ENCODE peak calls at places on chromosome 3, in nine cellular contexts. One of them, this sample, is unnamed.

GRCh38 chr3:63562323-63562722 is 90.2 kb upstream of the SNTN start:
- ATAC-seq in HCT116: no peak
- ATAC-seq in IMR-90: no peak
- ATAC-seq in body of pancreas: no peak
- ATAC-seq in right lobe of liver: no peak
- ATAC-seq in heart left ventricle: no peak
- ATAC-seq in A549: no peak
- ATAC-seq in HepG2: no peak
- ATAC-seq in gastrocnemius medialis: no peak
- ATAC-seq in this sample: no peak

GRCh38 chr3:55180936-55181535 is 253.2 kb upstream of the LRTM1 start:
- ATAC-seq in right lobe of liver: peak; percentile 36
- ATAC-seq in A549: no peak
- ATAC-seq in heart left ventricle: no peak
- ATAC-seq in IMR-90: no peak
- ATAC-seq in HepG2: no peak
- ATAC-seq in body of pancreas: no peak
- ATAC-seq in HCT116: no peak
- ATAC-seq in gastrocnemius medialis: no peak
- ATAC-seq in this sample: no peak

GRCh38 chr3:45704544-45704943 is 15.3 kb downstream of the SACM1L start:
- ATAC-seq in right lobe of liver: no peak
- ATAC-seq in heart left ventricle: no peak
- ATAC-seq in HCT116: no peak
- ATAC-seq in IMR-90: no peak
- ATAC-seq in HepG2: no peak
- ATAC-seq in body of pancreas: no peak
- ATAC-seq in gastrocnemius medialis: no peak
- ATAC-seq in A549: no peak
- ATAC-seq in this sample: no peak

GRCh38 chr3:118884748-118885206 is 149.9 kb downstream of the IGSF11 start:
- ATAC-seq in right lobe of liver: peak; percentile 90
- ATAC-seq in heart left ventricle: peak; percentile 90
- ATAC-seq in gastrocnemius medialis: peak; percentile 76
- ATAC-seq in IMR-90: peak; percentile 93
- ATAC-seq in A549: peak; percentile 88
- ATAC-seq in HepG2: peak; percentile 96
- ATAC-seq in body of pancreas: peak; percentile 84
- ATAC-seq in HCT116: peak; percentile 88
- ATAC-seq in this sample: peak; percentile 70

GRCh38 chr3:8579943-8580342 is 64.7 kb downstream of the SSUH2 start:
- ATAC-seq in right lobe of liver: no peak
- ATAC-seq in body of pancreas: no peak
- ATAC-seq in IMR-90: no peak
- ATAC-seq in gastrocnemius medialis: no peak
- ATAC-seq in heart left ventricle: no peak
- ATAC-seq in A549: no peak
- ATAC-seq in HCT116: no peak
- ATAC-seq in HepG2: no peak
- ATAC-seq in this sample: no peak

GRCh38 chr3:186458306-186459107 is 85.7 kb downstream of the CRYGS start:
- ATAC-seq in HepG2: no peak
- ATAC-seq in heart left ventricle: no peak
- ATAC-seq in right lobe of liver: no peak
- ATAC-seq in body of pancreas: no peak
- ATAC-seq in IMR-90: peak; percentile 35
- ATAC-seq in A549: no peak
- ATAC-seq in gastrocnemius medialis: no peak
- ATAC-seq in HCT116: no peak
- ATAC-seq in this sample: no peak

GRCh38 chr3:168117059-168117458 is 21.3 kb upstream of the GOLIM4 start:
- ATAC-seq in body of pancreas: no peak
- ATAC-seq in HCT116: no peak
- ATAC-seq in gastrocnemius medialis: no peak
- ATAC-seq in heart left ventricle: no peak
- ATAC-seq in HepG2: no peak
- ATAC-seq in IMR-90: peak; percentile 35
- ATAC-seq in right lobe of liver: no peak
- ATAC-seq in A549: no peak
- ATAC-seq in this sample: no peak

GRCh38 chr3:31166249-31166885 is 271.9 kb upstream of the GADL1 start:
- ATAC-seq in IMR-90: peak; percentile 77
- ATAC-seq in HepG2: no peak
- ATAC-seq in body of pancreas: no peak
- ATAC-seq in heart left ventricle: no peak
- ATAC-seq in HCT116: no peak
- ATAC-seq in right lobe of liver: no peak
- ATAC-seq in gastrocnemius medialis: no peak
- ATAC-seq in A549: peak; percentile 47
- ATAC-seq in this sample: no peak

GRCh38 chr3:12591456-12591855 is 34.6 kb downstream of the MKRN2 start:
- ATAC-seq in heart left ventricle: no peak
- ATAC-seq in gastrocnemius medialis: no peak
- ATAC-seq in HCT116: no peak
- ATAC-seq in HepG2: no peak
- ATAC-seq in right lobe of liver: no peak
- ATAC-seq in A549: no peak
- ATAC-seq in IMR-90: no peak
- ATAC-seq in body of pancreas: no peak
- ATAC-seq in this sample: no peak

GRCh38 chr3:61141697-61142096 is 109.6 kb downstream of the FHIT start:
- ATAC-seq in A549: no peak
- ATAC-seq in gastrocnemius medialis: no peak
- ATAC-seq in HCT116: no peak
- ATAC-seq in right lobe of liver: no peak
- ATAC-seq in IMR-90: no peak
- ATAC-seq in HepG2: no peak
- ATAC-seq in heart left ventricle: no peak
- ATAC-seq in body of pancreas: no peak
- ATAC-seq in this sample: no peak

GRCh38 chr3:4656059-4656458 is 162.9 kb downstream of the ITPR1 start:
- ATAC-seq in HepG2: peak; percentile 97
- ATAC-seq in heart left ventricle: peak; percentile 92
- ATAC-seq in IMR-90: peak; percentile 98
- ATAC-seq in body of pancreas: peak; percentile 87
- ATAC-seq in A549: peak; percentile 98
- ATAC-seq in gastrocnemius medialis: peak; percentile 81
- ATAC-seq in right lobe of liver: peak; percentile 90
- ATAC-seq in HCT116: peak; percentile 99
- ATAC-seq in this sample: peak; percentile 80

GRCh38 chr3:36486009-36486408 is 105.7 kb downstream of the STAC start:
- ATAC-seq in HepG2: no peak
- ATAC-seq in IMR-90: no peak
- ATAC-seq in heart left ventricle: no peak
- ATAC-seq in body of pancreas: no peak
- ATAC-seq in gastrocnemius medialis: no peak
- ATAC-seq in HCT116: no peak
- ATAC-seq in A549: no peak
- ATAC-seq in right lobe of liver: no peak
- ATAC-seq in this sample: no peak
- TF ChIP-seq POLR2A in HepG2: no peak
- TF ChIP-seq POLR2A in IMR-90: no peak
- TF ChIP-seq POLR2A in heart left ventricle: no peak
- TF ChIP-seq POLR2A in body of pancreas: no peak
- TF ChIP-seq POLR2A in gastrocnemius medialis: no peak
- TF ChIP-seq POLR2A in HCT116: no peak
- TF ChIP-seq POLR2A in A549: no peak
- TF ChIP-seq POLR2A in right lobe of liver: no peak
- TF ChIP-seq POLR2A in this sample: no peak

GRCh38 chr3:150673966-150674365 is 29.8 kb downstream of the ERICH6 start:
- ATAC-seq in gastrocnemius medialis: no peak
- ATAC-seq in HepG2: no peak
- ATAC-seq in IMR-90: no peak
- ATAC-seq in body of pancreas: no peak
- ATAC-seq in heart left ventricle: no peak
- ATAC-seq in HCT116: no peak
- ATAC-seq in A549: no peak
- ATAC-seq in right lobe of liver: no peak
- ATAC-seq in this sample: no peak

GRCh38 chr3:150680562-150680961 is 23.2 kb downstream of the ERICH6 start:
- ATAC-seq in body of pancreas: no peak
- ATAC-seq in HCT116: no peak
- ATAC-seq in right lobe of liver: no peak
- ATAC-seq in IMR-90: no peak
- ATAC-seq in HepG2: no peak
- ATAC-seq in gastrocnemius medialis: no peak
- ATAC-seq in A549: no peak
- ATAC-seq in heart left ventricle: no peak
- ATAC-seq in this sample: no peak

GRCh38 chr3:150681037-150681436 is 22.7 kb downstream of the ERICH6 start:
- ATAC-seq in right lobe of liver: no peak
- ATAC-seq in gastrocnemius medialis: no peak
- ATAC-seq in HepG2: no peak
- ATAC-seq in HCT116: no peak
- ATAC-seq in A549: no peak
- ATAC-seq in heart left ventricle: no peak
- ATAC-seq in IMR-90: no peak
- ATAC-seq in body of pancreas: no peak
- ATAC-seq in this sample: no peak

GRCh38 chr3:150675587-150675986 is 28.1 kb downstream of the ERICH6 start:
- ATAC-seq in IMR-90: no peak
- ATAC-seq in A549: no peak
- ATAC-seq in right lobe of liver: no peak
- ATAC-seq in HepG2: no peak
- ATAC-seq in body of pancreas: no peak
- ATAC-seq in heart left ventricle: no peak
- ATAC-seq in HCT116: no peak
- ATAC-seq in gastrocnemius medialis: no peak
- ATAC-seq in this sample: no peak
- TF ChIP-seq POLR2A in IMR-90: no peak
- TF ChIP-seq POLR2A in A549: no peak
- TF ChIP-seq POLR2A in right lobe of liver: no peak
- TF ChIP-seq POLR2A in HepG2: no peak
- TF ChIP-seq POLR2A in body of pancreas: no peak
- TF ChIP-seq POLR2A in heart left ventricle: no peak
- TF ChIP-seq POLR2A in HCT116: no peak
- TF ChIP-seq POLR2A in gastrocnemius medialis: no peak
- TF ChIP-seq POLR2A in this sample: no peak

GRCh38 chr3:59922226-59922625 is 872.4 kb upstream of the CFAP20DC start:
- ATAC-seq in A549: no peak
- ATAC-seq in IMR-90: no peak
- ATAC-seq in gastrocnemius medialis: no peak
- ATAC-seq in HepG2: no peak
- ATAC-seq in HCT116: no peak
- ATAC-seq in body of pancreas: no peak
- ATAC-seq in heart left ventricle: no peak
- ATAC-seq in right lobe of liver: no peak
- ATAC-seq in this sample: no peak
- TF ChIP-seq POLR2A in A549: no peak
- TF ChIP-seq POLR2A in IMR-90: no peak
- TF ChIP-seq POLR2A in gastrocnemius medialis: no peak
- TF ChIP-seq POLR2A in HepG2: no peak
- TF ChIP-seq POLR2A in HCT116: no peak
- TF ChIP-seq POLR2A in body of pancreas: no peak
- TF ChIP-seq POLR2A in heart left ventricle: no peak
- TF ChIP-seq POLR2A in right lobe of liver: no peak
- TF ChIP-seq POLR2A in this sample: no peak

GRCh38 chr3:128619146-128619890 is 31.3 kb downstream of the RPN1 start:
- ATAC-seq in HepG2: no peak
- ATAC-seq in IMR-90: peak; percentile 37
- ATAC-seq in gastrocnemius medialis: no peak
- ATAC-seq in right lobe of liver: no peak
- ATAC-seq in A549: peak; percentile 32
- ATAC-seq in heart left ventricle: no peak
- ATAC-seq in body of pancreas: no peak
- ATAC-seq in HCT116: no peak
- ATAC-seq in this sample: no peak
- TF ChIP-seq POLR2A in HepG2: no peak
- TF ChIP-seq POLR2A in IMR-90: no peak
- TF ChIP-seq POLR2A in gastrocnemius medialis: no peak
- TF ChIP-seq POLR2A in right lobe of liver: no peak
- TF ChIP-seq POLR2A in A549: no peak
- TF ChIP-seq POLR2A in heart left ventricle: no peak
- TF ChIP-seq POLR2A in body of pancreas: no peak
- TF ChIP-seq POLR2A in HCT116: no peak
- TF ChIP-seq POLR2A in this sample: no peak

GRCh38 chr3:104519068-104519467 is 847.6 kb upstream of the ALCAM start:
- ATAC-seq in right lobe of liver: no peak
- ATAC-seq in gastrocnemius medialis: no peak
- ATAC-seq in A549: no peak
- ATAC-seq in body of pancreas: no peak
- ATAC-seq in IMR-90: no peak
- ATAC-seq in heart left ventricle: no peak
- ATAC-seq in HCT116: no peak
- ATAC-seq in HepG2: no peak
- ATAC-seq in this sample: no peak

GRCh38 chr3:104523136-104523535 is 843.6 kb upstream of the ALCAM start:
- ATAC-seq in gastrocnemius medialis: no peak
- ATAC-seq in heart left ventricle: no peak
- ATAC-seq in right lobe of liver: no peak
- ATAC-seq in HCT116: no peak
- ATAC-seq in HepG2: no peak
- ATAC-seq in A549: no peak
- ATAC-seq in IMR-90: no peak
- ATAC-seq in body of pancreas: no peak
- ATAC-seq in this sample: no peak

GRCh38 chr3:104521606-104522336 is 844.9 kb upstream of the ALCAM start:
- ATAC-seq in HCT116: no peak
- ATAC-seq in HepG2: no peak
- ATAC-seq in heart left ventricle: no peak
- ATAC-seq in right lobe of liver: no peak
- ATAC-seq in gastrocnemius medialis: no peak
- ATAC-seq in body of pancreas: no peak
- ATAC-seq in IMR-90: no peak
- ATAC-seq in A549: no peak
- ATAC-seq in this sample: no peak

GRCh38 chr3:104519468-104519867 is 847.2 kb upstream of the ALCAM start:
- ATAC-seq in right lobe of liver: no peak
- ATAC-seq in gastrocnemius medialis: no peak
- ATAC-seq in heart left ventricle: no peak
- ATAC-seq in HCT116: no peak
- ATAC-seq in body of pancreas: no peak
- ATAC-seq in IMR-90: no peak
- ATAC-seq in HepG2: no peak
- ATAC-seq in A549: no peak
- ATAC-seq in this sample: no peak

DNA sequence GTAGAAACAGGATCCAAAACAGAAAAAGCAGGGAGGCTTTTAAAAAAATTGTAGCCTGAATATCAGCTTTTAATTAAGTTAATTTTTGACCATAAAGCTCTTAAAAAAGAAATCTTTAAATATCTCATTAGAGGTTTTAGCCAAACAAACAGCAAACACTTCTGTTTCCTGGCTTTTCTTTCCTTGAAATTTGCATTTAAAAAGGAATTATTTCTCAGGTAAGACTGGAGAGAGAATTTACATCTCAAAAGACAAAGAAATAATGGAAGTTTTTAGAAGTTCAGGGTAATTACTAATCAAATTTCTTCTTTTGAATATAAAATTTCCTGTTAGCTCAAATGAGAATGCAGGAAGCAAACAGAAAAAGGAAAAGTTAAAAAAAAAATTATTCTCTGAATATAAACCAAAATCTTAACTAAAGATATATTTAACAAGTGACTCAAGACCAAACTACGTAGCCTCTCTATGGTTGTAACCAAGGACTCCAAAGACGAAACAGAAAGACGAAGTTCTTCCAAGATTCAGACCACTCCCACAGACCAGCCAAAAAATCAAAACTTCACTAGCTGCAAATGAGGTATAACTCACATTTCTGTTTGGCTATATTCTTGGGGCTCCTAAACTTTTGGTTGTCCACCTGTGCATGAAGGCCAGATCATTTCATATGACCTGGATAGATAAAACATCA is 846.6 kb upstream of the ALCAM start:
- ATAC-seq in HepG2: no peak
- ATAC-seq in IMR-90: no peak
- ATAC-seq in gastrocnemius medialis: no peak
- ATAC-seq in heart left ventricle: no peak
- ATAC-seq in body of pancreas: no peak
- ATAC-seq in HCT116: no peak
- ATAC-seq in right lobe of liver: no peak
- ATAC-seq in A549: no peak
- ATAC-seq in this sample: no peak
- TF ChIP-seq POLR2A in HepG2: no peak
- TF ChIP-seq POLR2A in IMR-90: no peak
- TF ChIP-seq POLR2A in gastrocnemius medialis: no peak
- TF ChIP-seq POLR2A in heart left ventricle: no peak
- TF ChIP-seq POLR2A in body of pancreas: no peak
- TF ChIP-seq POLR2A in HCT116: no peak
- TF ChIP-seq POLR2A in right lobe of liver: no peak
- TF ChIP-seq POLR2A in A549: no peak
- TF ChIP-seq POLR2A in this sample: no peak